ENCODE peak calls at places on chromosomes 5 and 9, in six cellular contexts. G, L, Z, P, K and V are unnamed samples.

GRCh38 chr5:154409230-154409840 is 36.5 kb upstream of the SAP30L start:
- DNase-seq in G (no peak), L (no peak), Z (peak), P (no peak), K (no peak), V (no peak)

GRCh38 chr9:132161743-132162187 is at the start of gene NTNG2:
- DNase-seq in G (no peak), L (no peak), Z (no peak), P (no peak), K (no peak), V (no peak)

GRCh38 chr5:179805529-179806249 is 977 bp downstream of the MGAT4B start:
- DNase-seq in G (peak), L (no peak), Z (peak), P (no peak), K (peak), V (peak)

GRCh38 chr5:123371575-123372179 is 51.5 kb downstream of the CEP120 start:
- DNase-seq in G (peak), L (no peak), Z (peak), P (peak), K (no peak), V (peak)

GRCh38 chr9:68717554-68718453 is 12.8 kb downstream of the PIP5K1B start:
- DNase-seq in G (no peak), L (no peak), Z (no peak), P (no peak), K (no peak), V (no peak)

GRCh38 chr5:166370928-166371690 is 1920.3 kb upstream of the WWC1 start:
- DNase-seq in G (no peak), L (no peak), Z (no peak), P (no peak), K (no peak), V (peak)

GRCh38 chr9:130626249-130626982 is 38.0 kb upstream of the PRDM12 start:
- DNase-seq in G (peak), L (no peak), Z (peak), P (no peak), K (no peak), V (no peak)

GRCh38 chr9:127662617-127663016 is 44.2 kb upstream of the CFAP157 start:
- DNase-seq in G (no peak), L (no peak), Z (no peak), P (no peak), K (no peak), V (no peak)

GRCh38 chr9:99269429-99269828 is 47.3 kb downstream of the SEC61B start:
- DNase-seq in G (no peak), L (no peak), Z (no peak), P (peak), K (peak), V (peak)

GRCh38 chr5:11912-12311 is 80.1 kb upstream of the PLEKHG4B start:
- DNase-seq in G (no peak), L (no peak), Z (no peak), P (no peak), K (peak), V (peak)

GRCh38 chr9:123534336-123534735 is 178.3 kb downstream of the CRB2 start:
- DNase-seq in G (no peak), L (no peak), Z (no peak), P (no peak), K (no peak), V (no peak)

GRCh38 chr5:91849069-91849468 is 466.0 kb upstream of the ARRDC3 start:
- DNase-seq in G (peak), L (no peak), Z (peak), P (no peak), K (peak), V (peak)

DNA sequence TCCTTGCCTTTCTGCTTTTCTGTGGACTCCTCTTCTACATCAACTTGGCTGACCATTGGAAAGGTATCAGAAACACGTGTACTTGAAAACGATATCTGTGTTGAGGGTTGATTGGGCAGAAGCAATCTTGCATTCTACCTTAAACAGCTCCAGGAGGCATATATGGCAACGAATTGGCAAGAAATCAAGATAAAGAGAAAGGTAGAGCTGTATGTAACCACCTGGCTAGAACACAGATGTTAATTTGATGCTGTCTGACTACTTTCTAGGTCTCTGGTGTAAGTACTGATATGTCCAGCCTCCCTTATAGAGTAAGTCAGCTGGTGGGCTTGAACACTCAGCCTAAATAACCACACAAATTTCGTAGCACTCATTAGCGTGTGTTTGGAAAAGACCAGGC is 1.3 kb downstream of the MAN1B1 start:
- DNase-seq in G (no peak), L (no peak), Z (no peak), P (no peak), K (no peak), V (no peak)
- H3K9ac ChIP-seq in G (no peak), L (peak), Z (no peak), P (no peak), K (no peak), V (peak)

GRCh38 chr5:149108651-149109280 is 32.5 kb upstream of the ABLIM3 start:
- DNase-seq in G (no peak), L (no peak), Z (no peak), P (peak), K (peak), V (no peak)
- H3K9ac ChIP-seq in G (no peak), L (no peak), Z (no peak), P (no peak), K (no peak), V (no peak)

DNA sequence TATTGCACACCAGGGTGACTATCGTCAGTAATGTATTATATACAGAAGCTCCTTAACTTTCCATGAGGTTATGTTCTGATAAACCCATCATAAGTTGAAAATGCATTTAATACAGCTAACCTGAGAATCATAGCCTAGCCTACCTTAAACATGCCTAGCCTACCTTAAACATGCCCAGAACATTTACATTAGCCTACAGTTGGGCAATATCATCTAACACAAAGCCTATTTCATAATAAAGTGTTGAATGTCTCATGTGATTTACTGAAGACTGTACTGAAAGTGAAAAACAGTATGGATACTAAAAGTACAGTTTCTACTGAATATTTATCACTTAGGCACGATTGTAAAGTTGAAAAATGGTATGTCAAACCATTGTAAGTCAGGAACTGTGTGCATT is 1.5 kb downstream of the GM2A start:
- DNase-seq in G (no peak), L (no peak), Z (no peak), P (no peak), K (no peak), V (no peak)
- H3K9ac ChIP-seq in G (no peak), L (no peak), Z (no peak), P (no peak), K (no peak), V (no peak)

DNA sequence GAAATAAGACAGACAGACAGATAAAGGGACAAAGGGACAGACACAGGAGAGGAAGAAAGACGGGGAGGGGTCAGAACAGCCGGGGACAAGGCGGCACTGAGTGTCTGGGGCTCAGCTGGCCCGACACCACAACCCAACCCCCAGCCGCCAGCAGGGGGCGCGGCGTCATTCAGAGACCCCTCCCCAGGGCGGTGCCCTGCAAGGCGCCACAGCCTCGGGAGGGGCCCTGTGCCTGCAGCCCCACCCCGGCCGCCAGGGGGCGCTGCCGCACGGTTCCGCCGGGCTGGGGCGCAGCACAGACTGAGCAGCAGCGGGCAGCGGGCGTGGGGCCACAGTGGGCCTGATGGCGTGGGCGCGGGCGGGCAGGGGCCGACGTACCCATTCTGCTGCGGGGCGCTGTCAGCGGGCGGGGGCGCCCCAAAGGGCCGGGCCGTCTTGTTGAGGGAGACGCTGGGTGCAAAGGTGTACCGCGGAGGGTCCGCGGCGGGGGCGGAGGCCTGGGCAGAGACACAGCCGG is 5.9 kb downstream of the PDLIM7 start:
- DNase-seq in G (peak), L (no peak), Z (peak), P (no peak), K (peak), V (peak)
- H3K9ac ChIP-seq in G (no peak), L (peak), Z (no peak), P (no peak), K (no peak), V (no peak)

GRCh38 chr9:109313351-109313750 is 7.5 kb downstream of the EPB41L4B start:
- DNase-seq in G (no peak), L (no peak), Z (no peak), P (no peak), K (no peak), V (no peak)

GRCh38 chr9:109314011-109314531 is 6.8 kb downstream of the EPB41L4B start:
- DNase-seq in G (no peak), L (no peak), Z (no peak), P (no peak), K (no peak), V (no peak)

GRCh38 chr9:109315889-109316640 is 4.8 kb downstream of the EPB41L4B start:
- DNase-seq in G (peak), L (peak), Z (peak), P (peak), K (peak), V (no peak)

GRCh38 chr9:109317311-109317978 is 3.4 kb downstream of the EPB41L4B start:
- DNase-seq in G (peak), L (no peak), Z (no peak), P (no peak), K (no peak), V (no peak)

DNA sequence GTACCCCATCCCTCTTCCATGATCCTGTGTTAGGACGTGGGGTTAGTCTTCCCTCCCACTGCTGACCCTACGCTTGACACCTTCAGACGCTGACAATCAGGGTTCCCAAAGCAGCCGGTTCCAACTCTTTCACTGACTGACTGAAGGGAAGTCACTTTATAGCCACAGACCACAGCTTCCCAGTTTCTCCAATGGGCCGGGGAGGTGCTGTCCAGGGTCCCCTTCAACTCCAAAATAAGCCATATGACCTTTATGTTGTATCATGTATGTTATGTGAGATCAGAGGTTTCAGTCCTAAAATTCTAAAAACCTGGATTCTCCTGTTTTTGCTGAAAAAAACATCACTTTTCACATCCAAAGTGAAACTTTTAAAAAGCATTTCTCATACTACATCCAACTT is 5.4 kb downstream of the EPB41L4B start:
- DNase-seq in G (no peak), L (no peak), Z (no peak), P (no peak), K (no peak), V (no peak)
- H3K9ac ChIP-seq in G (no peak), L (no peak), Z (no peak), P (no peak), K (no peak), V (no peak)

DNA sequence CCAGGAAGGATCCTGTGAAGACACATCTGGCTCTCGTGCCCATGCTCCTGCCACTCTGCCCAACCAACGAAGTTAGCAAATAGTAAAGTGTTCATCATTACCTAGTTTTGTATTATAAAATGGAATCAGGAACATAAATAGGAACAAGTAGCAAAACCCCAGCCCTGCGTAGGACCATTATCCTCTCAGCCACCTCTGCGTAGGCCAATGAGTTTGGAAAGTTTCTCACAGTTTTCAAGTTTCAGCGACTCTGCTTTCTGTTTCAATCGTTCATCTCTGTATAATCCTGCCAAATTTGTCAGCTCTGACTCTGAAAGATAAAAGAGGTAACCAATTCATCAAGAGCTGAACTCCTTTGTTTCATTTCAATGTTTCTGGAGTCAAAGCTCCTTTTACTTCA is 10.1 kb upstream of the SPATA24 start:
- DNase-seq in G (no peak), L (no peak), Z (no peak), P (no peak), K (no peak), V (no peak)
- H3K9ac ChIP-seq in G (no peak), L (no peak), Z (no peak), P (no peak), K (no peak), V (no peak)